ENCODE peak calls at places on chromosomes 12 and 14, in seven cellular contexts. B is heart right ventricle, T is brain microvascular endothelial cell, P is uterus, E is prostate gland, O is transverse colon, A is ascending aorta. Z is an unnamed sample.

GRCh38 chr12:21301-22189 is 45.0 kb upstream of the IQSEC3 start:
- DNase-seq in A (no peak), O (no peak), E (no peak), B (no peak), P (no peak), T (no peak), Z (no peak)

GRCh38 chr14:39682563-39682962 is 250.3 kb upstream of the FBXO33 start:
- DNase-seq in P (no peak), A (no peak), T (no peak), E (no peak), B (no peak), O (no peak), Z (no peak)

GRCh38 chr12:12794686-12795085 is 9.2 kb downstream of the APOLD1 start:
- DNase-seq in O (no peak), E (no peak), A (no peak), B (no peak), T (no peak), P (no peak), Z (no peak)

GRCh38 chr14:75715926-75716780 is 55.1 kb downstream of the TTLL5 start:
- DNase-seq in A (no peak), O (no peak), B (no peak), E (no peak), P (no peak), T (no peak), Z (no peak)

GRCh38 chr12:124551268-124552144 is 15.9 kb downstream of the NCOR2 start:
- DNase-seq in A (peak; percentile 36), O (peak; percentile 42), T (no peak), B (peak; percentile 71), E (peak; percentile 81), P (no peak), Z (peak; percentile 69)

GRCh38 chr12:131902332-131903241 is 8.2 kb downstream of the ULK1 start:
- DNase-seq in A (no peak), E (no peak), B (peak; percentile 4), P (no peak), T (no peak), O (no peak), Z (no peak)

GRCh38 chr12:126747530-126748149 is 1519.3 kb upstream of the TMEM132C start:
- DNase-seq in B (peak; percentile 17), O (peak; percentile 39), T (peak; percentile 0), A (no peak), E (no peak), P (no peak), Z (no peak)

GRCh38 chr12:7154042-7154441 is 23.9 kb downstream of the CLSTN3 start:
- DNase-seq in B (no peak), T (no peak), E (no peak), P (no peak), A (no peak), O (no peak), Z (no peak)

GRCh38 chr12:81143057-81143456 is 65.2 kb downstream of the ACSS3 start:
- DNase-seq in A (no peak), O (no peak), T (no peak), B (no peak), E (peak; percentile 40), P (no peak), Z (no peak)

GRCh38 chr12:62653304-62653703 is 186.7 kb downstream of the MON2 start:
- DNase-seq in B (no peak), O (no peak), T (no peak), E (no peak), A (no peak), P (no peak), Z (no peak)

GRCh38 chr14:103558071-103558882 is 4.2 kb downstream of the BAG5 start:
- DNase-seq in E (no peak), A (no peak), O (no peak), T (no peak), B (no peak), P (peak; percentile 68), Z (no peak)

GRCh38 chr14:32404784-32405573 is 75.9 kb downstream of the AKAP6 start:
- DNase-seq in O (no peak), P (no peak), T (no peak), A (no peak), B (peak; percentile 45), E (no peak), Z (no peak)

GRCh38 chr12:51661199-51661598 is 70.2 kb downstream of the SCN8A start:
- DNase-seq in E (no peak), A (no peak), B (no peak), T (no peak), O (no peak), P (no peak), Z (no peak)

GRCh38 chr12:123559468-123559867 is 24.9 kb upstream of the TMED2 start:
- DNase-seq in B (no peak), E (no peak), A (no peak), O (no peak), P (no peak), T (no peak), Z (no peak)

GRCh38 chr12:108838194-108839010 is 19.0 kb downstream of the SSH1 start:
- DNase-seq in O (peak; percentile 78), A (peak; percentile 95), P (peak; percentile 90), E (peak; percentile 89), B (peak; percentile 93), T (peak; percentile 99), Z (peak; percentile 72)

GRCh38 chr14:34710744-34711143 is 3.6 kb downstream of the CFL2 start:
- DNase-seq in P (no peak), A (no peak), B (no peak), E (no peak), O (no peak), T (no peak), Z (no peak)

GRCh38 chr12:106080786-106081185 is 58.0 kb downstream of the NUAK1 start:
- DNase-seq in A (no peak), O (no peak), E (no peak), T (no peak), B (no peak), P (no peak), Z (no peak)

GRCh38 chr12:50988051-50988450 is 35.7 kb downstream of the HIGD1C start:
- DNase-seq in A (no peak), E (no peak), P (no peak), O (no peak), T (no peak), B (no peak), Z (no peak)

GRCh38 chr12:50505945-50506344 is 1.2 kb downstream of the DIP2B start:
- DNase-seq in O (peak; percentile 32), T (peak; percentile 4), P (no peak), B (no peak), E (peak; percentile 40), A (peak; percentile 21), Z (no peak)

GRCh38 chr12:22598141-22598762 is 26.7 kb upstream of the ETNK1 start:
- DNase-seq in B (no peak), P (no peak), T (no peak), O (no peak), A (no peak), E (no peak), Z (no peak)
- H3K27ac ChIP-seq in B (no peak overlapping the region), P (no peak overlapping the region), T (no peak overlapping the region), O (no peak overlapping the region), A (no peak overlapping the region), E (no peak overlapping the region), Z (no peak overlapping the region)

DNA sequence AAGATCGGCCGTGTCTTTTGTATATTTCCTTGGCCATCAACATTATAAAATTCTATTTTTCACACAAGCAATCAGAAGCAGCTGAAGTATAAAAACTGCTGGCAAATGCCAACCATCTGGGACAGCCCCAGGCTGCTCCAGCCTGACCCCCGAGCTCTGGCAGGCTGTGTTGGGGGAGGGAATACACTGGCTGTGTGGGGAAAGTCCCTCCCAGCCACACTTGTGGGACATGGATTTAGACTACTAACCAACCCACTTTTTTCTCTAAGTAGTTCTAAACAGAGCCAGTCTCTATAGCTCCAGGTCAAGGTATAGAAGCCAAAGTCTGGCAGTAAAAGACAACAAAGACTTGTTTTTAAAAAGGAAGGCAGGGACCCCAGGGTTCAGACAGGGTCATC is 13.6 kb downstream of the POMT2 start:
- DNase-seq in T (no peak), B (no peak), O (no peak), E (no peak), A (no peak), P (no peak), Z (no peak)
- H3K27ac ChIP-seq in T (peak overlapping the region; percentile 18), B (no peak overlapping the region), O (peak overlapping the region; percentile 32), E (no peak overlapping the region), A (peak overlapping the region; percentile 48), P (peak overlapping the region; percentile 73), Z (no peak overlapping the region)

GRCh38 chr14:101733211-101733610 is 28.3 kb upstream of the PPP2R5C start:
- DNase-seq in O (no peak), P (no peak), T (peak; percentile 68), E (no peak), A (no peak), B (no peak), Z (no peak)
- H3K27ac ChIP-seq in O (no peak overlapping the region), P (no peak overlapping the region), T (no peak overlapping the region), E (no peak overlapping the region), A (no peak overlapping the region), B (no peak overlapping the region), Z (no peak overlapping the region)

DNA sequence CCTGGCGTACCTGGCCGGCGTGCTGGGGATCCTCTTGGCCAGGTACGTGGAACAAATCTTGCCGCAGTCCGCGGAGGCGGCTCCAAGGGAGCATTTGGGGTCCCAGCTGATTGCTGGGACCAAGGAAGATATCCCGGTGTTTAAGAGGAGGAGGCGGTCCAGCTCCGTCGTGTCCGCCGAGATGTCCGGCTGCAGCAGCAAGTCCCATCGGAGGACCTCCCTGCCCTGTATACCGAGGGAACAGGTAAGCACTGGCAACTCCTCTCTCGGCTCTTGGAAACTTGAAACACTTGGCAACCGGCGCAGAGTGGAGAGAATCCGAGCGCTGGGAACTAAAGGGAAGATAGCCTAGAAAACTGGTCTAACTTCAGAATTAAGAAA is 1.7 kb downstream of the PDE3A start:
- DNase-seq in T (peak; percentile 20), A (no peak), E (peak; percentile 35), B (peak; percentile 55), P (peak; percentile 47), O (peak; percentile 58), Z (no peak)
- H3K27ac ChIP-seq in T (peak overlapping the region; percentile 87), A (peak overlapping the region; percentile 98), E (peak overlapping the region; percentile 72), B (peak overlapping the region; percentile 95), P (peak overlapping the region; percentile 96), O (peak overlapping the region; percentile 96), Z (peak overlapping the region; percentile 85)

GRCh38 chr12:121443193-121443829 is 43.4 kb downstream of the RNF34 start:
- DNase-seq in A (no peak), T (peak; percentile 77), P (peak; percentile 66), E (peak; percentile 83), B (peak; percentile 80), O (peak; percentile 86), Z (peak; percentile 92)
- H3K27ac ChIP-seq in A (no peak overlapping the region), T (no peak overlapping the region), P (no peak overlapping the region), E (no peak overlapping the region), B (no peak overlapping the region), O (no peak overlapping the region), Z (peak overlapping the region; percentile 39)

GRCh38 chr14:54674342-54674741 is 107.4 kb downstream of the SAMD4A start:
- DNase-seq in T (no peak), P (no peak), O (no peak), B (no peak), A (no peak), E (no peak), Z (no peak)

GRCh38 chr14:54675236-54676125 is 108.6 kb downstream of the SAMD4A start:
- DNase-seq in T (no peak), O (no peak), P (no peak), E (no peak), A (no peak), B (no peak), Z (no peak)

GRCh38 chr14:54680636-54681035 is 113.7 kb downstream of the SAMD4A start:
- DNase-seq in B (no peak), E (no peak), P (no peak), O (no peak), T (no peak), A (no peak), Z (no peak)

GRCh38 chr14:54673193-54674121 is 106.5 kb downstream of the SAMD4A start:
- DNase-seq in P (no peak), E (no peak), B (no peak), O (no peak), T (peak; percentile 34), A (no peak), Z (no peak)

GRCh38 chr14:54676822-54677708 is 110.1 kb downstream of the SAMD4A start:
- DNase-seq in P (peak; percentile 72), T (peak; percentile 92), A (peak; percentile 37), E (no peak), B (peak; percentile 57), O (no peak), Z (no peak)
- H3K27ac ChIP-seq in P (peak overlapping the region; percentile 93), T (peak overlapping the region; percentile 48), A (peak overlapping the region; percentile 94), E (peak overlapping the region; percentile 73), B (peak overlapping the region; percentile 87), O (peak overlapping the region; percentile 83), Z (peak overlapping the region; percentile 7)